ENCODE peak calls at places on chromosomes 7 and 10, in ten cellular contexts. One of them, this sample, is unnamed.

GRCh38 chr7:66514050-66514449 is 114.6 kb upstream of the KCTD7 start:
- DNase-seq in Calu3: no peak
- DNase-seq in RWPE1: no peak
- DNase-seq in prostate gland: no peak
- DNase-seq in epithelial cell of esophagus: no peak
- DNase-seq in hepatocyte: no peak
- DNase-seq in glutamatergic neuron: no peak
- DNase-seq in endothelial cell: no peak
- DNase-seq in AG09319: no peak
- DNase-seq in retinal pigment epithelial cell: no peak
- DNase-seq in this sample: no peak

GRCh38 chr7:102418603-102419002 is 14.8 kb upstream of the ORAI2 start:
- DNase-seq in Calu3: no peak
- DNase-seq in RWPE1: no peak
- DNase-seq in prostate gland: no peak
- DNase-seq in epithelial cell of esophagus: no peak
- DNase-seq in hepatocyte: no peak
- DNase-seq in glutamatergic neuron: no peak
- DNase-seq in endothelial cell: no peak
- DNase-seq in AG09319: no peak
- DNase-seq in retinal pigment epithelial cell: no peak
- DNase-seq in this sample: no peak

GRCh38 chr7:47546728-47547494 is 35.0 kb downstream of the TNS3 start:
- DNase-seq in Calu3: no peak
- DNase-seq in RWPE1: no peak
- DNase-seq in prostate gland: no peak
- DNase-seq in epithelial cell of esophagus: no peak
- DNase-seq in hepatocyte: peak
- DNase-seq in glutamatergic neuron: no peak
- DNase-seq in endothelial cell: no peak
- DNase-seq in AG09319: no peak
- DNase-seq in retinal pigment epithelial cell: no peak
- DNase-seq in this sample: no peak

GRCh38 chr7:5557920-5558401 is 134.3 kb upstream of the TNRC18 start:
- DNase-seq in Calu3: peak
- DNase-seq in RWPE1: peak
- DNase-seq in prostate gland: peak
- DNase-seq in epithelial cell of esophagus: no peak
- DNase-seq in hepatocyte: peak
- DNase-seq in glutamatergic neuron: no peak
- DNase-seq in endothelial cell: no peak
- DNase-seq in AG09319: no peak
- DNase-seq in retinal pigment epithelial cell: no peak
- DNase-seq in this sample: peak

GRCh38 chr7:116632349-116632748 is 39.6 kb upstream of the MET start:
- DNase-seq in Calu3: no peak
- DNase-seq in RWPE1: no peak
- DNase-seq in prostate gland: no peak
- DNase-seq in epithelial cell of esophagus: no peak
- DNase-seq in hepatocyte: no peak
- DNase-seq in glutamatergic neuron: no peak
- DNase-seq in endothelial cell: no peak
- DNase-seq in AG09319: no peak
- DNase-seq in retinal pigment epithelial cell: no peak
- DNase-seq in this sample: no peak

GRCh38 chr7:128863433-128863989 is 855 bp downstream of the ATP6V1F start:
- DNase-seq in Calu3: peak
- DNase-seq in RWPE1: peak
- DNase-seq in prostate gland: peak
- DNase-seq in epithelial cell of esophagus: peak
- DNase-seq in hepatocyte: peak
- DNase-seq in glutamatergic neuron: peak
- DNase-seq in endothelial cell: peak
- DNase-seq in AG09319: no peak
- DNase-seq in retinal pigment epithelial cell: peak
- DNase-seq in this sample: peak

GRCh38 chr7:6290345-6290744 is 17.9 kb upstream of the CYTH3 start:
- DNase-seq in Calu3: peak
- DNase-seq in RWPE1: no peak
- DNase-seq in prostate gland: no peak
- DNase-seq in epithelial cell of esophagus: peak
- DNase-seq in hepatocyte: no peak
- DNase-seq in glutamatergic neuron: no peak
- DNase-seq in endothelial cell: no peak
- DNase-seq in AG09319: no peak
- DNase-seq in retinal pigment epithelial cell: no peak
- DNase-seq in this sample: no peak

GRCh38 chr7:159057647-159058046 is 87.0 kb downstream of the VIPR2 start:
- DNase-seq in Calu3: no peak
- DNase-seq in RWPE1: no peak
- DNase-seq in prostate gland: no peak
- DNase-seq in epithelial cell of esophagus: no peak
- DNase-seq in hepatocyte: no peak
- DNase-seq in glutamatergic neuron: no peak
- DNase-seq in endothelial cell: no peak
- DNase-seq in AG09319: no peak
- DNase-seq in retinal pigment epithelial cell: no peak
- DNase-seq in this sample: no peak

GRCh38 chr7:131859162-131859821 is 302.9 kb upstream of the PODXL start:
- DNase-seq in Calu3: peak
- DNase-seq in RWPE1: peak
- DNase-seq in prostate gland: peak
- DNase-seq in epithelial cell of esophagus: peak
- DNase-seq in hepatocyte: peak
- DNase-seq in glutamatergic neuron: peak
- DNase-seq in endothelial cell: peak
- DNase-seq in AG09319: peak
- DNase-seq in retinal pigment epithelial cell: peak
- DNase-seq in this sample: peak

GRCh38 chr10:79249156-79250121 is 97.8 kb upstream of the PPIF start:
- DNase-seq in Calu3: no peak
- DNase-seq in RWPE1: no peak
- DNase-seq in prostate gland: no peak
- DNase-seq in epithelial cell of esophagus: no peak
- DNase-seq in hepatocyte: no peak
- DNase-seq in glutamatergic neuron: no peak
- DNase-seq in endothelial cell: no peak
- DNase-seq in AG09319: no peak
- DNase-seq in retinal pigment epithelial cell: no peak
- DNase-seq in this sample: no peak

GRCh38 chr10:125134483-125134848 is 25.9 kb downstream of the CTBP2 start:
- DNase-seq in Calu3: no peak
- DNase-seq in RWPE1: no peak
- DNase-seq in prostate gland: no peak
- DNase-seq in epithelial cell of esophagus: no peak
- DNase-seq in hepatocyte: no peak
- DNase-seq in glutamatergic neuron: no peak
- DNase-seq in endothelial cell: no peak
- DNase-seq in AG09319: no peak
- DNase-seq in retinal pigment epithelial cell: no peak
- DNase-seq in this sample: no peak

GRCh38 chr7:81447351-81447952 is 322.4 kb downstream of the HGF start:
- DNase-seq in Calu3: peak
- DNase-seq in RWPE1: peak
- DNase-seq in prostate gland: peak
- DNase-seq in epithelial cell of esophagus: peak
- DNase-seq in hepatocyte: peak
- DNase-seq in glutamatergic neuron: no peak
- DNase-seq in endothelial cell: peak
- DNase-seq in AG09319: peak
- DNase-seq in retinal pigment epithelial cell: peak
- DNase-seq in this sample: peak

GRCh38 chr10:72889391-72889831 is 4.1 kb upstream of the OIT3 start:
- DNase-seq in Calu3: no peak
- DNase-seq in RWPE1: peak
- DNase-seq in prostate gland: peak
- DNase-seq in epithelial cell of esophagus: peak
- DNase-seq in hepatocyte: no peak
- DNase-seq in glutamatergic neuron: no peak
- DNase-seq in endothelial cell: no peak
- DNase-seq in AG09319: peak
- DNase-seq in retinal pigment epithelial cell: peak
- DNase-seq in this sample: peak

DNA sequence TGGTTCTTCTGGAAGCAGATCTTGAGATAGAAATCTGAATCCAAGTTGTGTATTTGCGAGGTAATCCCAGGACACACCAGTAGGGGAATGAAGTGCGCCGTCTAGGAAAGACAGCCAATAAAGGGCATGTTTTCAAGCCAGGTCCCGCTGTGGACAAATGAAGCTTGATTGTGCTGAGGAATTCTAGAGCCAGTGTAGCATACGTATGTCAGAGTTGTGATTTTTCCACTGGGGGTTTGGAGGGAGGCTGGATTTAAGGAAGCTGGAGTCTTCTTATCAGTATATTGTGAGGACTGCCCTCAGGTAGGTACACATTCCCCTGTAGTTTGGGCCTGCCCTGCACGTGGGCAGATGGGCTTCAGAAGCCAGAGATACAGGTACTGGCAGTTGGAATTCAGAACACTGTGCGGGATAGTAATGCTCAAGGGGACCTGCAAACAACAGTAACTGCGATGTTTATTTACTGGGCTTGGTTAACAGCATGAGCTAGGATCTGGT is 50.9 kb downstream of the GALNT11 start:
- DNase-seq in Calu3: peak
- DNase-seq in RWPE1: peak
- DNase-seq in prostate gland: no peak
- DNase-seq in epithelial cell of esophagus: peak
- DNase-seq in hepatocyte: peak
- DNase-seq in glutamatergic neuron: peak
- DNase-seq in endothelial cell: peak
- DNase-seq in AG09319: no peak
- DNase-seq in retinal pigment epithelial cell: no peak
- DNase-seq in this sample: peak
- TF ChIP-seq CTCF in Calu3: peak
- TF ChIP-seq CTCF in RWPE1: peak
- TF ChIP-seq CTCF in prostate gland: peak
- TF ChIP-seq CTCF in epithelial cell of esophagus: peak
- TF ChIP-seq CTCF in hepatocyte: peak
- TF ChIP-seq CTCF in glutamatergic neuron: peak
- TF ChIP-seq CTCF in endothelial cell: peak
- TF ChIP-seq CTCF in AG09319: no peak
- TF ChIP-seq CTCF in retinal pigment epithelial cell: peak
- TF ChIP-seq CTCF in this sample: peak

GRCh38 chr7:16753932-16754571 is 497 bp downstream of the TSPAN13 start:
- DNase-seq in Calu3: peak
- DNase-seq in RWPE1: peak
- DNase-seq in prostate gland: peak
- DNase-seq in epithelial cell of esophagus: peak
- DNase-seq in hepatocyte: peak
- DNase-seq in glutamatergic neuron: peak
- DNase-seq in endothelial cell: peak
- DNase-seq in AG09319: no peak
- DNase-seq in retinal pigment epithelial cell: no peak
- DNase-seq in this sample: peak
- TF ChIP-seq CTCF in Calu3: no peak
- TF ChIP-seq CTCF in RWPE1: no peak
- TF ChIP-seq CTCF in prostate gland: no peak
- TF ChIP-seq CTCF in epithelial cell of esophagus: no peak
- TF ChIP-seq CTCF in hepatocyte: no peak
- TF ChIP-seq CTCF in glutamatergic neuron: no peak
- TF ChIP-seq CTCF in endothelial cell: no peak
- TF ChIP-seq CTCF in AG09319: no peak
- TF ChIP-seq CTCF in retinal pigment epithelial cell: no peak
- TF ChIP-seq CTCF in this sample: no peak

DNA sequence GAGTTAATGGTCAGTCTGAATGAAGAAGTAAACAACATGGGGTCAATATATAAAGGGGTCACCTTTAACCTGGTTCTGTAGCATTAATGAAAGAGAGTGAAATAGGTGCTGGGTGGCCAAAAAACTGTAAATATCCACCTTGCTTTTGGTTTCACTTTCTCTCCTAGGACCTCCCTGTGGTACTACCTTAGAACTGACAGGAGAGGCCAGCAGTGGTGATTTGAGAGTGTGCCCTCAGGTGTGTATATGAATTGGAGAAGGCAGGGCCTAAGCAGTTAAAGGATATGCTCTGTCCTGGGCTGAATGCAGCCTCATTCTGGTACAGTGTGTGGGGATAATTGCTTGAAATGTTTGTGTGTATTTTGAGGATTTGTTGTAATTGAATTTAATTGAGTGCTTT is 62.0 kb downstream of the BBS9 start:
- DNase-seq in Calu3: peak
- DNase-seq in RWPE1: peak
- DNase-seq in prostate gland: no peak
- DNase-seq in epithelial cell of esophagus: peak
- DNase-seq in hepatocyte: peak
- DNase-seq in glutamatergic neuron: no peak
- DNase-seq in endothelial cell: no peak
- DNase-seq in AG09319: no peak
- DNase-seq in retinal pigment epithelial cell: no peak
- DNase-seq in this sample: peak
- TF ChIP-seq CTCF in Calu3: peak
- TF ChIP-seq CTCF in RWPE1: no peak
- TF ChIP-seq CTCF in prostate gland: no peak
- TF ChIP-seq CTCF in epithelial cell of esophagus: no peak
- TF ChIP-seq CTCF in hepatocyte: no peak
- TF ChIP-seq CTCF in glutamatergic neuron: no peak
- TF ChIP-seq CTCF in endothelial cell: no peak
- TF ChIP-seq CTCF in AG09319: no peak
- TF ChIP-seq CTCF in retinal pigment epithelial cell: no peak
- TF ChIP-seq CTCF in this sample: no peak

GRCh38 chr7:23012797-23013714 is 874 bp downstream of the HYCC1 start:
- DNase-seq in Calu3: peak
- DNase-seq in RWPE1: no peak
- DNase-seq in prostate gland: peak
- DNase-seq in epithelial cell of esophagus: peak
- DNase-seq in hepatocyte: peak
- DNase-seq in glutamatergic neuron: peak
- DNase-seq in endothelial cell: peak
- DNase-seq in AG09319: no peak
- DNase-seq in retinal pigment epithelial cell: no peak
- DNase-seq in this sample: peak
- TF ChIP-seq CTCF in Calu3: no peak
- TF ChIP-seq CTCF in RWPE1: peak
- TF ChIP-seq CTCF in prostate gland: no peak
- TF ChIP-seq CTCF in epithelial cell of esophagus: no peak
- TF ChIP-seq CTCF in hepatocyte: peak
- TF ChIP-seq CTCF in glutamatergic neuron: no peak
- TF ChIP-seq CTCF in endothelial cell: no peak
- TF ChIP-seq CTCF in AG09319: no peak
- TF ChIP-seq CTCF in retinal pigment epithelial cell: no peak
- TF ChIP-seq CTCF in this sample: peak